ENCODE peak calls at places on chromosomes 16 and 17, in five cellular contexts. One of them, this sample, is unnamed.

GRCh38 chr17:81323411-81323868 is 28.3 kb upstream of the SLC38A10 start:
- DNase-seq in HepG2: no peak
- DNase-seq in GM12878: no peak
- DNase-seq in H1: no peak
- DNase-seq in NT2/D1: no peak
- DNase-seq in this sample: no peak

GRCh38 chr16:65525743-65526142 is 403.9 kb upstream of the CDH11 start:
- DNase-seq in HepG2: no peak
- DNase-seq in GM12878: no peak
- DNase-seq in H1: no peak
- DNase-seq in NT2/D1: no peak
- DNase-seq in this sample: no peak

GRCh38 chr17:49969134-49969759 is at the start of gene DLX4:
- DNase-seq in HepG2: no peak
- DNase-seq in GM12878: no peak
- DNase-seq in H1: no peak
- DNase-seq in NT2/D1: no peak
- DNase-seq in this sample: no peak

GRCh38 chr16:31400191-31400590 is 7.1 kb downstream of the ITGAD start:
- DNase-seq in HepG2: no peak
- DNase-seq in GM12878: no peak
- DNase-seq in H1: no peak
- DNase-seq in NT2/D1: no peak
- DNase-seq in this sample: no peak

GRCh38 chr17:59761385-59762021 is 54.0 kb downstream of the VMP1 start:
- DNase-seq in HepG2: peak
- DNase-seq in GM12878: no peak
- DNase-seq in H1: no peak
- DNase-seq in NT2/D1: no peak
- DNase-seq in this sample: no peak

GRCh38 chr17:77778636-77779524 is 179.6 kb upstream of the TNRC6C start:
- DNase-seq in HepG2: no peak
- DNase-seq in GM12878: no peak
- DNase-seq in H1: no peak
- DNase-seq in NT2/D1: no peak
- DNase-seq in this sample: no peak

GRCh38 chr17:61459434-61459809 is 7.2 kb downstream of the TBX4 start:
- DNase-seq in HepG2: no peak
- DNase-seq in GM12878: no peak
- DNase-seq in H1: no peak
- DNase-seq in NT2/D1: no peak
- DNase-seq in this sample: no peak

GRCh38 chr16:1288813-1289479 is 20.5 kb upstream of the UBE2I start:
- DNase-seq in HepG2: peak
- DNase-seq in GM12878: no peak
- DNase-seq in H1: no peak
- DNase-seq in NT2/D1: no peak
- DNase-seq in this sample: no peak

GRCh38 chr16:14564323-14564722 is 65.7 kb downstream of the PARN start:
- DNase-seq in HepG2: peak
- DNase-seq in GM12878: no peak
- DNase-seq in H1: no peak
- DNase-seq in NT2/D1: no peak
- DNase-seq in this sample: no peak

GRCh38 chr16:15776572-15776971 is 80.3 kb downstream of the MYH11 start:
- DNase-seq in HepG2: no peak
- DNase-seq in GM12878: no peak
- DNase-seq in H1: no peak
- DNase-seq in NT2/D1: no peak
- DNase-seq in this sample: no peak

GRCh38 chr17:74201250-74201649 is 2.2 kb upstream of the RPL38 start:
- DNase-seq in HepG2: no peak
- DNase-seq in GM12878: no peak
- DNase-seq in H1: no peak
- DNase-seq in NT2/D1: no peak
- DNase-seq in this sample: no peak

GRCh38 chr17:74957935-74958549 is 14.5 kb downstream of the HID1 start:
- DNase-seq in HepG2: peak
- DNase-seq in GM12878: no peak
- DNase-seq in H1: no peak
- DNase-seq in NT2/D1: peak
- DNase-seq in this sample: no peak

GRCh38 chr16:2751577-2752034 is 832 bp upstream of the SRRM2 start:
- DNase-seq in HepG2: peak
- DNase-seq in GM12878: no peak
- DNase-seq in H1: peak
- DNase-seq in NT2/D1: peak
- DNase-seq in this sample: peak

GRCh38 chr17:58264407-58265103 is 16.2 kb downstream of the MPO start:
- DNase-seq in HepG2: no peak
- DNase-seq in GM12878: no peak
- DNase-seq in H1: no peak
- DNase-seq in NT2/D1: no peak
- DNase-seq in this sample: no peak

GRCh38 chr17:64020068-64020766 is at the start of gene ICAM2:
- DNase-seq in HepG2: no peak
- DNase-seq in GM12878: peak
- DNase-seq in H1: no peak
- DNase-seq in NT2/D1: no peak
- DNase-seq in this sample: no peak

GRCh38 chr17:76384222-76384986 is at the start of gene SPHK1:
- DNase-seq in HepG2: peak
- DNase-seq in GM12878: no peak
- DNase-seq in H1: no peak
- DNase-seq in NT2/D1: no peak
- DNase-seq in this sample: peak

GRCh38 chr17:29546085-29546484 is 20.8 kb downstream of the ABHD15 start:
- DNase-seq in HepG2: no peak
- DNase-seq in GM12878: no peak
- DNase-seq in H1: no peak
- DNase-seq in NT2/D1: no peak
- DNase-seq in this sample: no peak

GRCh38 chr16:73521499-73521898 is 473.6 kb upstream of the ZFHX3 start:
- DNase-seq in HepG2: no peak
- DNase-seq in GM12878: no peak
- DNase-seq in H1: no peak
- DNase-seq in NT2/D1: no peak
- DNase-seq in this sample: no peak

GRCh38 chr17:42288078-42288984 is at the start of gene STAT5A:
- DNase-seq in HepG2: peak
- DNase-seq in GM12878: no peak
- DNase-seq in H1: no peak
- DNase-seq in NT2/D1: peak
- DNase-seq in this sample: no peak

GRCh38 chr16:49471038-49471727 is 97.6 kb downstream of the C16orf78 start:
- DNase-seq in HepG2: no peak
- DNase-seq in GM12878: no peak
- DNase-seq in H1: no peak
- DNase-seq in NT2/D1: no peak
- DNase-seq in this sample: no peak

GRCh38 chr17:80447790-80448189 is 28.6 kb downstream of the NPTX1 start:
- DNase-seq in HepG2: no peak
- DNase-seq in GM12878: no peak
- DNase-seq in H1: no peak
- DNase-seq in NT2/D1: no peak
- DNase-seq in this sample: no peak

GRCh38 chr16:19885456-19886060 is 910 bp upstream of the GPRC5B start:
- DNase-seq in HepG2: no peak
- DNase-seq in GM12878: no peak
- DNase-seq in H1: no peak
- DNase-seq in NT2/D1: no peak
- DNase-seq in this sample: no peak

GRCh38 chr17:42536372-42537155 is 523 bp downstream of the NAGLU start:
- DNase-seq in HepG2: peak
- DNase-seq in GM12878: no peak
- DNase-seq in H1: no peak
- DNase-seq in NT2/D1: no peak
- DNase-seq in this sample: no peak

GRCh38 chr16:1545044-1545736 is 11.7 kb downstream of the TMEM204 start:
- DNase-seq in HepG2: peak
- DNase-seq in GM12878: no peak
- DNase-seq in H1: no peak
- DNase-seq in NT2/D1: no peak
- DNase-seq in this sample: no peak

GRCh38 chr16:56711862-56712261 is 18.1 kb upstream of the NUP93 start:
- DNase-seq in HepG2: no peak
- DNase-seq in GM12878: no peak
- DNase-seq in H1: no peak
- DNase-seq in NT2/D1: no peak
- DNase-seq in this sample: no peak

GRCh38 chr17:64998436-64999190 is 57.9 kb downstream of the GNA13 start:
- DNase-seq in HepG2: no peak
- DNase-seq in GM12878: no peak
- DNase-seq in H1: no peak
- DNase-seq in NT2/D1: no peak
- DNase-seq in this sample: no peak

GRCh38 chr17:45175759-45176140 is 14.1 kb downstream of the HEXIM2 start:
- DNase-seq in HepG2: no peak
- DNase-seq in GM12878: no peak
- DNase-seq in H1: no peak
- DNase-seq in NT2/D1: no peak
- DNase-seq in this sample: no peak

GRCh38 chr17:81701288-81702071 is 1.7 kb upstream of the MRPL12 start:
- DNase-seq in HepG2: no peak
- DNase-seq in GM12878: no peak
- DNase-seq in H1: no peak
- DNase-seq in NT2/D1: no peak
- DNase-seq in this sample: no peak

GRCh38 chr17:28147026-28147425 is 104.5 kb downstream of the NLK start:
- DNase-seq in HepG2: no peak
- DNase-seq in GM12878: no peak
- DNase-seq in H1: no peak
- DNase-seq in NT2/D1: no peak
- DNase-seq in this sample: no peak
- TF ChIP-seq ZNF274 in HepG2: no peak
- TF ChIP-seq ZNF274 in GM12878: no peak
- TF ChIP-seq ZNF274 in H1: no peak
- TF ChIP-seq ZNF274 in NT2/D1: no peak
- TF ChIP-seq ZNF274 in this sample: no peak

GRCh38 chr17:35903451-35903850 is 23.3 kb upstream of the CCL5 start:
- DNase-seq in HepG2: no peak
- DNase-seq in GM12878: no peak
- DNase-seq in H1: no peak
- DNase-seq in NT2/D1: no peak
- DNase-seq in this sample: no peak

GRCh38 chr17:35898283-35899070 is 18.3 kb upstream of the CCL5 start:
- DNase-seq in HepG2: no peak
- DNase-seq in GM12878: no peak
- DNase-seq in H1: no peak
- DNase-seq in NT2/D1: no peak
- DNase-seq in this sample: no peak

GRCh38 chr17:35900280-35900679 is 20.1 kb upstream of the CCL5 start:
- DNase-seq in HepG2: no peak
- DNase-seq in GM12878: no peak
- DNase-seq in H1: no peak
- DNase-seq in NT2/D1: no peak
- DNase-seq in this sample: no peak

GRCh38 chr17:35901776-35902175 is 21.6 kb upstream of the CCL5 start:
- DNase-seq in HepG2: no peak
- DNase-seq in GM12878: no peak
- DNase-seq in H1: no peak
- DNase-seq in NT2/D1: no peak
- DNase-seq in this sample: no peak

GRCh38 chr17:35900693-35901487 is 20.7 kb upstream of the CCL5 start:
- DNase-seq in HepG2: no peak
- DNase-seq in GM12878: no peak
- DNase-seq in H1: no peak
- DNase-seq in NT2/D1: no peak
- DNase-seq in this sample: no peak
- TF ChIP-seq ZNF274 in HepG2: no peak
- TF ChIP-seq ZNF274 in GM12878: no peak
- TF ChIP-seq ZNF274 in H1: no peak
- TF ChIP-seq ZNF274 in NT2/D1: no peak
- TF ChIP-seq ZNF274 in this sample: no peak

DNA sequence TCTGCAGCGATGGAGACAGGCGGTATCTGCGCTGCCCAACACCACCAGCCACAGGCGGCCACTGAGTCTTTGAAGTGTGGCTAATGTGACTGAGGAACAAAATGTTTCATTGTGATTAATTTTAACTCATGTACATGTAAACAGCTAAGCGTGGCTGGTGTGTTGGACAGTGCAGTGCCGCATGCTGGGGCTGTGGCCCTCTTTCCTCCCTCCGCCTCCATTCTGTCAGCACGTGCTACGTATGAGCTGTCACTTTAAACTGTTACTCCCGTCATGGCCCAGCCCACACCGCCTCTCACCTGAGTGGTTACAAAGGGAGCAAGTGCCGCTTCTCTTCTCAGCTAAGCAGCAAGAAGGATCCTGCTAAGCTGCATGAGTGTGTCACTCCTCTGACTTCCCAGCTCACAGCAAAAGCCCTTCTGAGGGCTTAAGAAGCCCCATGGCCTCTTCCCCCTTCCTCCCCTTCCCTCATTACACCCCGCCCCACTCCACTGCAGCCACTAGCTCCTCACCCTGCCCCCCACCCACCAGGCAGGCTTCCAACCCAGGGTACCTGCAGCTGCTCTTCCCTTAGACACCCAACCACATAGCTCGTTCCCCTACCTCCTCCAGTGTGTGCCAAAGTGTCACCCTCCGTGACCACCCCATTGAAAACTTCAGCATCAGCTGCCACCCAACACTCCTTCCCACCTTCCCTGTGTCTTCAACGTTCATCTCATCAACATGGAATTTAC is 15.0 kb downstream of the HASPIN start:
- DNase-seq in HepG2: no peak
- DNase-seq in GM12878: no peak
- DNase-seq in H1: no peak
- DNase-seq in NT2/D1: no peak
- DNase-seq in this sample: no peak
- TF ChIP-seq ZNF274 in HepG2: no peak
- TF ChIP-seq ZNF274 in GM12878: no peak
- TF ChIP-seq ZNF274 in H1: no peak
- TF ChIP-seq ZNF274 in NT2/D1: no peak
- TF ChIP-seq ZNF274 in this sample: no peak

DNA sequence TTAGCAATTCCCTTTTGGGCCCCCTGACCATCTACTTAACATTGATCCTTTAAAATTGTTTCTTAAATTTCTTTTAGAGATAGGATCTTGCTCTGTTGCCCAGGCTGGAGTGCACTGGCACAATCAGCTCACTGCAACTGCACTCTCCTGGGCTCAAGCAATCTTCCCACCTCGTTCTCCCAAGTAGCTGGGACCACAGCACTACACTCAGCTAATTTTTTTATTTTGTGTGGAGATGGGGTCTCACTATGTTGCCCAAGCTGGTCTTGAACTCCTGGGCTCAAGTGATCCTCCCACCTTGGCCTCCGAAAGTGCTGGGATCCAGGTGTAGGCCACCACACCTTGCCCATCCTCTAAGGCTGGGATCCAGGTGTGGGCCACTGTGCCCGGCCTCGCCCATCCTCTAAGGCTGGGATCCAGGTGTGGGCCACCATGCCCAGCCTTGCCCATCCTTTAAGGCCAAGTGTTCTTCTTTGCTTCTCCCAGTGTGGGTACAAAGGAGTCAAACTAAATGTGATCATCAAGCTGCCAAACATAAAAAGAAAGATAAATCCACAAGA is 13.2 kb downstream of the C16orf95 start:
- DNase-seq in HepG2: no peak
- DNase-seq in GM12878: no peak
- DNase-seq in H1: no peak
- DNase-seq in NT2/D1: no peak
- DNase-seq in this sample: no peak
- TF ChIP-seq ZNF274 in HepG2: no peak
- TF ChIP-seq ZNF274 in GM12878: no peak
- TF ChIP-seq ZNF274 in H1: no peak
- TF ChIP-seq ZNF274 in NT2/D1: no peak
- TF ChIP-seq ZNF274 in this sample: no peak

This sample was measured in HCT116.